ENCODE peak calls at places on chromosomes 4 and X, in seven cellular contexts. G, B, C, Z, S, T and E are unnamed samples.

GRCh38 chr4:4415107-4415805 is 28.4 kb downstream of the NSG1 start:
- DNase-seq in G (no peak), B (no peak), C (no peak), Z (no peak), S (no peak), T (no peak), E (no peak)

GRCh38 chr4:74418063-74418670 is 26.8 kb upstream of the AREG start:
- DNase-seq in G (no peak), B (no peak), C (no peak), Z (no peak), S (no peak), T (peak), E (peak)

GRCh38 chr4:143335979-143336827 is 473 bp upstream of the GAB1 start:
- DNase-seq in G (no peak), B (peak), C (peak), Z (peak), S (peak), T (peak), E (peak)

GRCh38 chr4:92847046-92847445 is 543.3 kb downstream of the GRID2 start:
- DNase-seq in G (no peak), B (no peak), C (no peak), Z (no peak), S (no peak), T (no peak), E (no peak)

GRCh38 chr4:156584100-156584499 is 387.5 kb downstream of the PDGFC start:
- DNase-seq in G (no peak), B (no peak), C (no peak), Z (no peak), S (no peak), T (no peak), E (peak)

GRCh38 chrX:129655547-129656248 is 942 bp upstream of the APLN start:
- DNase-seq in G (no peak), B (no peak), C (peak), Z (no peak), S (no peak), T (peak), E (peak)

GRCh38 chrX:118823263-118824172 is at the start of gene ZCCHC12:
- DNase-seq in G (no peak), B (peak), C (peak), Z (peak), S (no peak), T (peak), E (peak)

GRCh38 chr4:83139514-83140156 is 25.1 kb upstream of the PLAC8 start:
- DNase-seq in G (no peak), B (no peak), C (no peak), Z (no peak), S (no peak), T (no peak), E (no peak)

GRCh38 chrX:21996872-21997271 is 35.3 kb upstream of the PHEX start:
- DNase-seq in G (peak), B (no peak), C (no peak), Z (no peak), S (peak), T (peak), E (peak)

GRCh38 chrX:39309721-39310152 is 508.5 kb downstream of the MID1IP1 start:
- DNase-seq in G (no peak), B (no peak), C (no peak), Z (peak), S (no peak), T (peak), E (peak)

GRCh38 chr4:99847362-99847976 is 30.8 kb downstream of the DAPP1 start:
- DNase-seq in G (no peak), B (no peak), C (no peak), Z (no peak), S (no peak), T (no peak), E (no peak)

GRCh38 chr4:140187316-140187695 is 33.3 kb upstream of the MAML3 start:
- DNase-seq in G (no peak), B (no peak), C (no peak), Z (no peak), S (no peak), T (no peak), E (no peak)